ENCODE peak calls at places on chromosome 22, in eight cellular contexts. S, T, A, Y, I, M, N and H are unnamed samples.

GRCh38 chr22:46446799-46447198 is 90.6 kb downstream of the CELSR1 start:
- DNase-seq in I (no peak), M (peak), S (no peak), Y (peak), N (no peak), A (no peak), T (no peak), H (no peak)

GRCh38 chr22:37018086-37018814 is 997 bp downstream of the TST start:
- DNase-seq in A (no peak), T (no peak), M (no peak), Y (no peak), I (peak), S (no peak), N (no peak), H (no peak)

GRCh38 chr22:32042924-32043323 is at the start of gene SLC5A1:
- DNase-seq in M (no peak), A (no peak), Y (no peak), T (peak), N (no peak), I (peak), S (peak), H (no peak)

GRCh38 chr22:46914481-46914880 is 152.0 kb downstream of the TBC1D22A start:
- DNase-seq in T (no peak), N (no peak), Y (no peak), I (no peak), S (no peak), A (no peak), M (no peak), H (no peak)

GRCh38 chr22:34696557-34696956 is 369.4 kb upstream of the ISX start:
- DNase-seq in T (no peak), Y (no peak), N (no peak), S (no peak), A (no peak), I (no peak), M (no peak), H (no peak)

GRCh38 chr22:17264321-17265052 is 45.3 kb upstream of the ADA2 start:
- DNase-seq in T (no peak), N (no peak), S (no peak), A (peak), I (no peak), Y (peak), M (peak), H (no peak)

GRCh38 chr22:47198801-47199251 is 436.4 kb downstream of the TBC1D22A start:
- DNase-seq in A (no peak), T (no peak), I (no peak), S (peak), N (no peak), M (no peak), Y (no peak), H (no peak)

GRCh38 chr22:29400576-29400975 is 12.2 kb upstream of the AP1B1 start:
- DNase-seq in M (no peak), N (no peak), A (no peak), Y (no peak), T (peak), S (no peak), I (no peak), H (no peak)

GRCh38 chr22:23542933-23543332 is 37.2 kb downstream of the IGLL1 start:
- DNase-seq in A (no peak), M (peak), N (no peak), S (no peak), I (no peak), T (peak), Y (peak), H (no peak)

GRCh38 chr22:20205964-20206708 is 55.3 kb upstream of the CCDC188 start:
- DNase-seq in Y (peak), I (peak), N (peak), S (peak), M (peak), A (peak), T (peak), H (peak)

GRCh38 chr22:20204281-20204680 is 53.4 kb upstream of the CCDC188 start:
- DNase-seq in I (no peak), N (no peak), A (no peak), Y (no peak), T (no peak), M (no peak), S (no peak), H (no peak)

GRCh38 chr22:20203142-20204099 is 52.6 kb upstream of the CCDC188 start:
- DNase-seq in M (no peak), S (peak), I (peak), Y (no peak), N (no peak), A (no peak), T (peak), H (peak)

GRCh38 chr22:20205464-20205963 is 54.7 kb upstream of the CCDC188 start:
- DNase-seq in A (no peak), T (no peak), N (no peak), M (no peak), S (no peak), Y (no peak), I (no peak), H (no peak)

DNA sequence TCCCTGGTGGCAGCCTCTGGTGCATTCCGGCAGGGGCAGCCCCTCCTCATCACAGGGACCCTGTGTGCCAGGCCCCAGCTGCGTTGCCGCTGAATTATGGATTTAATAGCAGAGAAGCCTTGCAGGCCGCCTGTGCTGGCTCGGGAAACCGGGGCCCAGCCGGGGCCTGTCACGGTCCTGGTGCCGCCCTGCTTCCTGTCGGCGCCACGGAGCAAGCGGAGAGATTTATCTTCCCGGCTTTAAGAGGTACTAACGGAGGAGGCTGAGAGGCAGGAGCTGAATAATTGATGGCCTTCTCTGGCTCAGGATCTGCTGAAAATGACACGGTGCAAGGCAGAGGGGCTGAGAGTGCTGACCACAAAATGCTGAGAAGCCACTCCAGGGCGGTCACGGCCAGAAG is 54.0 kb upstream of the CCDC188 start:
- DNase-seq in A (no peak), T (no peak), S (no peak), I (no peak), Y (peak), N (no peak), M (no peak), H (no peak)
- H3K4me3 ChIP-seq in A (no peak), T (no peak), S (no peak), I (peak), Y (no peak), N (no peak), M (no peak), H (no peak)

DNA sequence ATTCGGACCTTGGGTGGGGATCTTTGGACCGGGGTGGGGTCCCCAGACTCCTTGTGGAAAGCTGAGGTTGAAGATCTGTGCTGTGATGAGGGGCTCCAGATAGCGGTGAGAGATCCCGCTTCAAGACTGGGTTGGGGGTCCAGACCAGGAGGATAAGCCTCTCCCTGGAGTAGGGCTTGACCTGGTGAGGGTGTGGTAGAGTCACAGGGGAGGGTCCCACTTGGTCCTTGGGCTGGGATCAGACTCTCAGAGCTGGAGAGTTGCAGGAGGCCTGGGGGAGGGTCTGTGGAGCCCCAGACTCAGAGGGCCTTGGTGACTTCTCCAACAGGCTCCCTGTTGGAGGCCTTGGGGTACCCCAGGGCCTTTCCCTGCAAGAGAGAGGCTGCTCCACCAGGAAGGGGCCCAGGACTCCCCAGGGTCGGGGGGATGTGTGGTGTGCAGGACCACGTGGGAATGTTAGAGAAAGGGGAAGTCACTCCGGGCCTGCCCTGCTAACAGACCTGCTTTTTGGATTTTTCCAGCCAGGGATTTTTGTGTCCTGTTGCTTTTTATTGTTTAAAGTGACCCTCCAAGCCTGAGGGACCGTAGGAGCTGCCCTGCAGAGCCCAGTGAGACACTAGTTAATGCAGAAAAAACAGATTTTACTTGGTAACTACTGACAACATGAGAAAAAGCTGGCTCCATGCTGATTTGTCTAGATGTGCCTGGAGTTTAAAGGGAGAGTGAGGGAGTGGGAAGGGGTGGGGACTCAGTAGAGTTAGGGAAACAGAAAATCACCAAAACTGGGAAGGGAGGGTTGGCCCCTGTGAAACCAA is 660 bp upstream of the TXNRD2 start:
- DNase-seq in A (peak), I (no peak), Y (peak), N (peak), T (no peak), M (peak), S (no peak), H (peak)
- H3K4me3 ChIP-seq in A (peak), I (peak), Y (peak), N (peak), T (peak), M (peak), S (peak), H (peak)

DNA sequence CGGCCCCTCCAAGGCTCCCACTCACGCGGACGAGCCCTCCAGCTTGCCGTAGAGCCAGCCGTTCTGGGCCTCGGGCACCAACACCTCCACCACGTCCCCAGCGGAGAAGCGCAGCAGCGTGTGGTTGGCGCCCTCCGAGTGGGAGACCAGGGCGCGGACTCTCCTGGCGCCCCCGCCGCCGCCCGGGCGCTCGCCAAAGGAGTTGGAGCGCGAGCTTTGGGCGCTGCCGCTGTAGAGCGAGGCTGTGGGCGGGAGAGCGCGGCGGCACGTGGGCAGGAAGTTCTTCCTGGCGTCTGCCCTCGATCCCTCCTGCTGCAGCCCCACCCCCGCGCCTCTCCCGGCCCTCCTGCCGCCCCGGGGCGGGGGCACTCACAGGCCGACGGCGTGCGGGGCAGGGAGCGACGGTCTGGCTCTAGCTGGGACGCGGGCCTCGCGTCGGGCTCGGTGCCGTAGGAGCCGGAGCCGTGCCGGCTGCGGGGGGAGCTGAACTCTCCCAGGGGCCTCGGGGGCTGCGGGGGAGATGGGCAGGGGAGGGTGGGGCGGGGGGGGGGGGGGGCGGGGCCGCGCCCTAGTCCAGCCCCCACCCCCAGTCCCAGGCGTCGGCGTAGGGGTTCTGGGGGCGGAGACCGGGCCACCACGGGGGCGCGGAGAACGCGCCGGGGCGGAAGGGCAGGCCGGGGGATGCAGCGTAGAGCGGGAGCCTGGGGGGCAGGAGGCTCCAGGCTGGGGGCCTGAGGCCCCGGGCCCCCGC is 4.9 kb upstream of the SLC16A8 start:
- DNase-seq in I (no peak), T (no peak), A (no peak), S (no peak), Y (no peak), M (peak), N (no peak), H (no peak)
- H3K4me3 ChIP-seq in I (no peak), T (no peak), A (no peak), S (no peak), Y (no peak), M (no peak), N (no peak), H (peak)

DNA sequence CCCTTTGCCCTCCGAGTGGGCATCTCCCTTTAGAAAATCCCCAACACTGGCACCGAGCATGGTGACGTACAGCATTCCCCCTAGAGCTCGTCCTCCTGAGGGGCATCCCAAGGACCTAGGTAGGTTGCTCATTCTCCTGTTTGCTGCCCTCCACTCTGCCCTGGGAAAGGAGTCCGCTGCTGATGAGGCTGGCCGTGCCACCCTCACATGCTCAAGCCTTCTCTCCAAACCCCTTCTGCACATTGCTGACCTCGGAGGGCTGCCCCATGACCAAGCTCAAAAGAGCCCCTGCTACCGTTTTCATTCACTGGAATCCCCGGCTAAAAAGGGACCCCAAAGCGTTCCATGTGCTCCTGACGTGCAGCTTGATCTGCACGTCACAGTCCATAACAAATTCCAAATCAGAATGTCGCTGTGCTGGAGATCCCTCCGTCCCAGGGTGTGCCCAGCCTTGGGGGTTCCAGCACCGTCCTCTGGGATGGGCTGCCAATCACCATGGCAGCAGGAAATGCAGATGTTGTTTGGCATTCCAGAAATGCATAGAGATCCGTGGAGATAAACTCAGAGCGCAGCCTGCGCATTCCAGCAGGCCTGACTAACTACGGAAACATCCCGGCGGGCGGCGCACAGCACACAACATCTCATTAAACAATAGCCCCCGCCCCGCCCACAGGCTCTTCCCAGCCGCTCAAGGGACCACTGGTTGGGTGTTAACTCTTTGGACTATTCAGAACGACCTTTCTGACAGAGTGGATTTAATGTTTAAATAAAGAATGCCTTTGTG is 26.3 kb upstream of the GNB1L start:
- DNase-seq in I (no peak), A (peak), S (peak), T (peak), Y (peak), N (no peak), M (peak), H (peak)
- H3K4me3 ChIP-seq in I (no peak), A (no peak), S (no peak), T (peak), Y (peak), N (no peak), M (no peak), H (no peak)

GRCh38 chr22:26471522-26471921 is 12.1 kb downstream of the HPS4 start:
- DNase-seq in A (no peak), T (peak), S (no peak), N (no peak), Y (peak), M (no peak), I (no peak), H (peak)

GRCh38 chr22:26477341-26477731 is 6.2 kb downstream of the HPS4 start:
- DNase-seq in S (no peak), N (no peak), A (no peak), I (no peak), T (no peak), M (no peak), Y (no peak), H (no peak)

GRCh38 chr22:26470807-26471206 is 12.8 kb downstream of the HPS4 start:
- DNase-seq in S (no peak), M (no peak), T (no peak), A (no peak), I (no peak), Y (no peak), N (no peak), H (no peak)

GRCh38 chr22:26476705-26477340 is 6.8 kb downstream of the HPS4 start:
- DNase-seq in M (peak), I (no peak), N (no peak), A (no peak), S (no peak), Y (peak), T (no peak), H (no peak)

GRCh38 chr22:26474687-26475086 is 8.9 kb downstream of the HPS4 start:
- DNase-seq in A (no peak), N (no peak), I (no peak), M (no peak), S (no peak), Y (no peak), T (peak), H (no peak)
- H3K4me3 ChIP-seq in A (no peak), N (no peak), I (no peak), M (no peak), S (no peak), Y (no peak), T (no peak), H (no peak)

DNA sequence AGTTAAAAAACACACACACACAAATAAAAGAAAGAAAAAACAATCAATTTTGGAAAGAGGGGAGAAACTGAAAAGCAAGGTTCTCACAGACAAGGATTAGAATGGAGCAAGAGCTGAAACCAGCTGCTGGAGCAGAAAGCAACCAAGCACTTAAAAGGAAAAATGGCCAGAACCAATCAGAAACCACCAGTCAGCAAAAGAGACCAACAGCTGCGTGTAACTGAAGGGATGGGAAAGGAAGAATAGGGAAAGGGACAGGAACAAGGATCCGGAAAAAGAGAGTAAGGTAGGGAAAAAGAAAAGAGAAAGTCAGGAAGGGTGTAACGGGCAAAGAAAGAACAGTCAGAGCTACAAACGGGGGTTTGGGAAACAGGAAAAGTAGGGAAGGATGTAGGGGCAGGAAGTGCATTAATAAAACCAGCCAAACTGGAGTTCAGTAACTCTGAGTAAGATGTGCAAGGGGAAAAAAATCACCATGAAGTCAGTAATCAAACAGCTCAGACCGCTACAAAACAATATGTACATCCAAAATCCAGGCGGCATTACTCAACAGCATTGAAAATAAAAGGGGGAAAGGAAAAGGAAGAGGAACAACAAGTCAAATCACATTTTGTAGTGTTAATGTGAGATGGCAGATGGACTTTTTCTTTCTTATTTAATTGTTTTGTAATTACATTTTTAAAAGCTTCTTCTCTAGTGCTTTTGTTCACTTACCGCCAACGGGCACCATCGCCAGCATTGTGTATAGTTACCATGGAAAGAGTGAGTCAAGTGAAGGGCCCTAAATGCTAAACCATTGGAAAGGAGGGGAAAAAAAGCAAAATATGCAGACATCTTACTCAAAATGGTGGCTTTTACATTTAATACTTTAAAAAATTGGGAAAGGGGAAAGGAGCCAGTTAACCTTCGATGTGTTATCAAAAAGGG is 49.2 kb downstream of the APOL5 start:
- DNase-seq in N (no peak), T (peak), M (peak), A (no peak), Y (peak), S (no peak), I (no peak), H (no peak)
- H3K4me3 ChIP-seq in N (no peak), T (peak), M (no peak), A (no peak), Y (no peak), S (no peak), I (no peak), H (no peak)